ENCODE peak calls at places on chromosomes 12 and 14, in ten cellular contexts. F is GM12864; E is suprapubic skin; K is CD4-positive, alpha-beta T cell; J is fibroblast of the aortic adventitia; P is esophagus squamous epithelium; N is natural killer cell; V is AG09319; M is epithelial cell of esophagus; Q is NB4. D is an unnamed sample.
A peak's percentile ranks its signal among the peaks of the same experiment; 100 is the strongest.

GRCh38 chr12:48145981-48146380 is 11.3 kb downstream of the ASB8 start:
- DNase-seq in F (no peak), E (no peak), K (no peak), J (no peak), P (no peak), N (no peak), V (no peak), M (no peak), Q (no peak), D (no peak)

GRCh38 chr12:130433411-130433810 is 95.7 kb downstream of the PIWIL1 start:
- DNase-seq in F (no peak), E (no peak), K (no peak), J (no peak), P (no peak), N (no peak), V (no peak), M (no peak), Q (no peak), D (no peak)

GRCh38 chr12:12735301-12735700 is 18.1 kb downstream of the CDKN1B start:
- DNase-seq in F (no peak), E (no peak), K (no peak), J (peak; percentile 75), P (no peak), N (no peak), V (no peak), M (no peak), Q (no peak), D (no peak)

GRCh38 chr14:58191763-58192596 is 8.0 kb upstream of the ACTR10 start:
- DNase-seq in F (no peak), E (no peak), K (no peak), J (no peak), P (no peak), N (no peak), V (no peak), M (no peak), Q (no peak), D (no peak)

GRCh38 chr14:20428802-20429201 is 7.2 kb downstream of the KLHL33 start:
- DNase-seq in F (no peak), E (no peak), K (no peak), J (no peak), P (no peak), N (no peak), V (no peak), M (no peak), Q (no peak), D (no peak)

GRCh38 chr14:76793324-76793723 is 19.4 kb downstream of the ANGEL1 start:
- DNase-seq in F (no peak), E (no peak), K (no peak), J (no peak), P (no peak), N (no peak), V (no peak), M (no peak), Q (no peak), D (no peak)

GRCh38 chr12:46956451-46957035 is 122.9 kb upstream of the PCED1B start:
- DNase-seq in F (no peak), E (no peak), K (no peak), J (no peak), P (no peak), N (no peak), V (no peak), M (no peak), Q (no peak), D (no peak)

GRCh38 chr12:3132636-3133409 is 55.6 kb downstream of the TSPAN9 start:
- DNase-seq in F (no peak), E (no peak), K (no peak), J (peak; percentile 47), P (no peak), N (no peak), V (no peak), M (no peak), Q (no peak), D (no peak)

GRCh38 chr12:45327823-45328383 is 112.0 kb downstream of the ANO6 start:
- DNase-seq in F (no peak), E (no peak), K (no peak), J (no peak), P (no peak), N (no peak), V (no peak), M (peak; percentile 16), Q (no peak), D (no peak)

DNA sequence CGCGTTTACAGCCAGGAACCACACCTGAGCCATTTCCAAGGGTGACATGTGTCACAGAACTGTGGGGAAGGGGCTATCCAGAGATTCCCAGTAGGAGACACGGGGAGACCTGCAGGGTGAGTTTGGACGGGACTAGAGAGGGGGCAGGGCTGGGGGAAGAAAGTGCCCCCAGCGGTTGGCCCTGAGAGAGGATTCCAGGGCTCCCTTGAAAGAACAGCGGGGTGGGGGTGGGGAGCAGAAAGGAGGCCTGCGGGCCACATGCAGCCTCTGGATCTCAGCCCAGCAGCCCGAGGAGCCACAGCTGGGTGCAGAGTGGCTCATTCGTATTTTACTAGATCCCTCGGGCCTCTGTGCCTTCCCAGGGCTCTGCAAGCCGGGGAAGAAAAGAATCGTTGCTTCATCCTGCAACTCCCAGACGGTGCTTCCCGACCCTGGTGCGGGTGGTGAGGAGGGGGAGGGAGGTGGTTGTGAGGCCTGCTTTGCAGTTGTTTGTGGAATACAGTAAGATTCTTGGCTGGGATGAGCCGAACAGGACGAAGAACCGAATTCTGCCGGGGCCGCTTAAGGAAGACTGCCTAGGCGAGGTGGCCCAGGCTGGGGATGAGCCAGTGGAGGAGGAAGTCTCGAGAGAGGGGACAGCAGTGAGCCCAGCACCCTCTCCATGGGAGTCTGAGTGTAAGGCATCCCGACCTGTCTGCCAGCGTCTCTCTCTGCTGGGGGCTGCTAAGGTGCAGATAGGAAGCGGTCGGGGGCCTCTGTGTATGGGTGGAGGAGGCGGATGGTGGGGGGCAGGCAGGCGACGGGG is 36.1 kb upstream of the ANKRD9 start:
- DNase-seq in F (no peak), E (no peak), K (no peak), J (no peak), P (no peak), N (no peak), V (no peak), M (no peak), Q (no peak), D (peak; percentile 43)
- TF ChIP-seq CTCF in F (no peak), E (no peak), K (no peak), J (no peak), P (no peak), N (no peak), V (peak; percentile 5), M (no peak), Q (no peak), D (no peak)

GRCh38 chr12:121013715-121014114 is 2.6 kb downstream of the C12orf43 start:
- DNase-seq in F (no peak), E (no peak), K (no peak), J (no peak), P (no peak), N (no peak), V (no peak), M (no peak), Q (no peak), D (no peak)
- TF ChIP-seq CTCF in F (peak; percentile 16), E (no peak), K (no peak), J (no peak), P (no peak), N (no peak), V (no peak), M (peak; percentile 18), Q (no peak), D (no peak)

DNA sequence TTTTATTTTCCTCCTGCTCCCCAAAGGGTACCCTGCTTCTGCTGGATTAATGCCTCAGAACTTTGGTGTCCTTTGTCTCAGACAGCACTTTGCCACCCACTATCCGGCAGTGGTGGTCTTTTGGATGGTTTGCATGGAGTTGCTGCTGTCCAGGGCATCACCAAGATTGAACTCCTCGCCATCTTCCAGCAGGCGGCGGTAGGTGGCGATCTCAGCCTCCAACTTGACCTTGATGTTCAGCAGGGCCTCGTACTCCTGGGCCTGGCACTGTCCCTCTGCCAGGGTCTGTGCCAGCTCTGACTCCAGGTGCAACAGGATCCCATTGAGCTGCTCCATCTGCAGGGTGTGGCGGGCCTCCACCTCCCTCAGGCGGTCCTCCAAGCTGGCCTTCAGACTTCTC is 9.4 kb upstream of the NOPCHAP1 start:
- DNase-seq in F (no peak), E (no peak), K (no peak), J (no peak), P (no peak), N (no peak), V (no peak), M (no peak), Q (no peak), D (no peak)
- TF ChIP-seq CTCF in F (no peak), E (no peak), K (no peak), J (no peak), P (no peak), N (no peak), V (no peak), M (no peak), Q (no peak), D (no peak)

GRCh38 chr12:38488866-38489265 is 172.3 kb downstream of the ALG10B start:
- DNase-seq in F (no peak), E (no peak), K (no peak), J (no peak), P (no peak), N (no peak), V (no peak), M (no peak), Q (no peak), D (no peak)

GRCh38 chr12:38484821-38485220 is 168.2 kb downstream of the ALG10B start:
- DNase-seq in F (no peak), E (no peak), K (no peak), J (no peak), P (no peak), N (no peak), V (no peak), M (no peak), Q (no peak), D (no peak)
- TF ChIP-seq CTCF in F (no peak), E (no peak), K (no peak), J (no peak), P (no peak), N (no peak), V (no peak), M (no peak), Q (no peak), D (no peak)

GRCh38 chr12:69290545-69291277 is 51.3 kb downstream of the CPSF6 start:
- DNase-seq in F (peak; percentile 61), E (peak; percentile 64), K (peak; percentile 82), J (peak; percentile 79), P (peak; percentile 11), N (peak; percentile 66), V (peak; percentile 16), M (peak; percentile 86), Q (peak; percentile 94), D (peak; percentile 85)
- TF ChIP-seq CTCF in F (peak; percentile 99), E (peak; percentile 57), K (peak; percentile 93), J (peak; percentile 97), P (peak; percentile 90), N (peak; percentile 87), V (peak; percentile 71), M (peak; percentile 100), Q (peak; percentile 100), D (peak; percentile 94)

GRCh38 chr12:100348657-100349454 is 8.0 kb upstream of the SLC17A8 start:
- DNase-seq in F (no peak), E (no peak), K (no peak), J (peak; percentile 57), P (no peak), N (no peak), V (no peak), M (peak; percentile 47), Q (peak; percentile 51), D (no peak)
- TF ChIP-seq CTCF in F (no peak), E (no peak), K (no peak), J (peak; percentile 28), P (no peak), N (no peak), V (peak; percentile 21), M (peak; percentile 29), Q (no peak), D (peak; percentile 19)

D was measured in glutamatergic neuron.